ENCODE peak calls at places on chromosomes 7 and 10, in six cellular contexts. F is M059J; N is germinal center; X is HuH-7.5; C is DMS79; G is stimulated activated CD8-positive, alpha-beta memory T cell treated with anti-CD3 and anti-CD28 coated beads, Interleukin-2, amount 100 ng/mL, for 48 hours. I is an unnamed sample.

GRCh38 chr7:154879629-154880028 is 123.3 kb downstream of the PAXIP1 start:
- DNase-seq in X (no peak), N (no peak), F (no peak), G (no peak), C (peak), I (no peak)

GRCh38 chr7:138559448-138559847 is 99.4 kb downstream of the TRIM24 start:
- DNase-seq in N (no peak), F (no peak), C (no peak), G (no peak), X (no peak), I (no peak)

GRCh38 chr7:19919156-19920085 is 146.0 kb upstream of the TMEM196 start:
- DNase-seq in X (no peak), F (peak), G (no peak), C (no peak), N (no peak), I (no peak)

GRCh38 chr7:4612939-4613841 is 68.9 kb upstream of the FOXK1 start:
- DNase-seq in C (no peak), X (no peak), G (no peak), N (no peak), F (peak), I (no peak)

GRCh38 chr10:76555271-76555670 is 1082.3 kb downstream of the KCNMA1 start:
- DNase-seq in G (no peak), F (no peak), N (no peak), X (no peak), C (no peak), I (no peak)

GRCh38 chr10:77518258-77518909 is 119.2 kb downstream of the KCNMA1 start:
- DNase-seq in C (no peak), N (no peak), X (no peak), F (peak), G (no peak), I (no peak)

GRCh38 chr10:24951201-24952145 is 933 bp downstream of the PRTFDC1 start:
- DNase-seq in G (no peak), C (no peak), X (peak), N (no peak), F (peak), I (no peak)

GRCh38 chr7:91357379-91357778 is 93.1 kb downstream of the FZD1 start:
- DNase-seq in C (no peak), N (no peak), G (no peak), F (peak), X (no peak), I (no peak)

GRCh38 chr7:29126804-29127203 is 19.5 kb downstream of the CPVL start:
- DNase-seq in F (peak), N (no peak), C (no peak), G (no peak), X (no peak), I (no peak)

GRCh38 chr10:133127291-133128125 is 32.5 kb upstream of the KNDC1 start:
- DNase-seq in G (no peak), C (no peak), X (no peak), F (no peak), N (peak), I (no peak)

GRCh38 chr10:18606051-18606730 is 45.2 kb downstream of the NSUN6 start:
- DNase-seq in F (no peak), X (no peak), C (no peak), N (no peak), G (no peak), I (no peak)

GRCh38 chr10:86601956-86602592 is 52.3 kb upstream of the OPN4 start:
- DNase-seq in F (no peak), C (no peak), X (no peak), G (no peak), N (no peak), I (no peak)

GRCh38 chr10:63464402-63465292 is 1.1 kb downstream of the JMJD1C start:
- DNase-seq in C (no peak), G (no peak), F (no peak), X (no peak), N (no peak), I (no peak)

GRCh38 chr7:54837761-54838539 is 78.9 kb upstream of the SEC61G start:
- DNase-seq in F (no peak), X (no peak), C (no peak), N (no peak), G (no peak), I (no peak)

I was measured in MM.1S.